ENCODE peak calls at places on chromosomes 6 and 20, in four cellular contexts. One of them, this sample, is unnamed.

GRCh38 chr20:42340358-42340757 is 722.2 kb upstream of the CHD6 start:
- DNase-seq in glutamatergic neuron: no peak
- DNase-seq in adrenal gland: no peak
- DNase-seq in epithelial cell of esophagus: no peak
- DNase-seq in this sample: no peak

GRCh38 chr6:38310061-38310460 is 329.7 kb downstream of the BTBD9 start:
- DNase-seq in glutamatergic neuron: no peak
- DNase-seq in adrenal gland: no peak
- DNase-seq in epithelial cell of esophagus: no peak
- DNase-seq in this sample: no peak

GRCh38 chr20:58174708-58175287 is 53.7 kb downstream of the ANKRD60 start:
- DNase-seq in glutamatergic neuron: no peak
- DNase-seq in adrenal gland: peak
- DNase-seq in epithelial cell of esophagus: no peak
- DNase-seq in this sample: no peak

GRCh38 chr20:59666586-59666985 is 62.2 kb downstream of the PHACTR3 start:
- DNase-seq in glutamatergic neuron: no peak
- DNase-seq in adrenal gland: no peak
- DNase-seq in epithelial cell of esophagus: no peak
- DNase-seq in this sample: no peak

GRCh38 chr20:58868795-58869194 is 16.3 kb downstream of the GNAS start:
- DNase-seq in glutamatergic neuron: peak
- DNase-seq in adrenal gland: no peak
- DNase-seq in epithelial cell of esophagus: peak
- DNase-seq in this sample: no peak

GRCh38 chr6:106444777-106445507 is 84.4 kb downstream of the CRYBG1 start:
- DNase-seq in glutamatergic neuron: no peak
- DNase-seq in adrenal gland: no peak
- DNase-seq in epithelial cell of esophagus: peak
- DNase-seq in this sample: peak

GRCh38 chr20:1810926-1811620 is 84.1 kb upstream of the SIRPA start:
- DNase-seq in glutamatergic neuron: no peak
- DNase-seq in adrenal gland: peak
- DNase-seq in epithelial cell of esophagus: no peak
- DNase-seq in this sample: no peak

GRCh38 chr20:46566125-46566524 is 15.7 kb upstream of the OCSTAMP start:
- DNase-seq in glutamatergic neuron: no peak
- DNase-seq in adrenal gland: no peak
- DNase-seq in epithelial cell of esophagus: no peak
- DNase-seq in this sample: no peak

GRCh38 chr20:32112862-32113261 is 3.3 kb downstream of the TM9SF4 start:
- DNase-seq in glutamatergic neuron: no peak
- DNase-seq in adrenal gland: peak
- DNase-seq in epithelial cell of esophagus: peak
- DNase-seq in this sample: no peak

DNA sequence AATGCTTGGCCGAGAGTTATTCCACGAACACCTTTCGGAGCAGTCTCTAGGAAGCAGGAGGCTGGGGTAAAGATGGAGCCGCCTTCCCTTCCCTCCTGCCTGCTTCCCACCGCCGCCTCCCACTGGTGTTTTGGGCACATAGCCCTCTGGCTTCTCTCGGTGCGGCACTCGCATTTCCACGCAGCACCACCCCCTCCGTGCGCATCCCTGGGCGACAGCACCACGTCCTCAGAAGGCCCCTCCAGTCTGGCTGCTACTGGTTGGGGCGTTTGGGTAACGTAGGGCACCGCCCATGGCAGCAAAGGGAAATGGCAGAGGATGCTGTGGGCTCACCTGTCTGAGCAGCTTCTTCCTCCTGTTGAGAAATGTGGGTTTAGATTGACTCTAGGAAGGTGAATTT is 2.4 kb downstream of the COL20A1 start:
- DNase-seq in glutamatergic neuron: no peak
- DNase-seq in adrenal gland: no peak
- DNase-seq in epithelial cell of esophagus: no peak
- DNase-seq in this sample: no peak
- TF ChIP-seq CTCF in glutamatergic neuron: no peak
- TF ChIP-seq CTCF in adrenal gland: no peak
- TF ChIP-seq CTCF in epithelial cell of esophagus: no peak
- TF ChIP-seq CTCF in this sample: no peak

GRCh38 chr6:156686429-156686939 is 90.7 kb upstream of the ARID1B start:
- DNase-seq in glutamatergic neuron: peak
- DNase-seq in adrenal gland: no peak
- DNase-seq in epithelial cell of esophagus: peak
- DNase-seq in this sample: no peak
- TF ChIP-seq CTCF in glutamatergic neuron: peak
- TF ChIP-seq CTCF in adrenal gland: peak
- TF ChIP-seq CTCF in epithelial cell of esophagus: peak
- TF ChIP-seq CTCF in this sample: peak

GRCh38 chr6:73802366-73802765 is 106.4 kb downstream of the CD109 start:
- DNase-seq in glutamatergic neuron: no peak
- DNase-seq in adrenal gland: no peak
- DNase-seq in epithelial cell of esophagus: no peak
- DNase-seq in this sample: no peak

GRCh38 chr6:73798592-73798991 is 102.6 kb downstream of the CD109 start:
- DNase-seq in glutamatergic neuron: no peak
- DNase-seq in adrenal gland: peak
- DNase-seq in epithelial cell of esophagus: peak
- DNase-seq in this sample: peak

GRCh38 chr6:73800997-73801396 is 105.0 kb downstream of the CD109 start:
- DNase-seq in glutamatergic neuron: no peak
- DNase-seq in adrenal gland: peak
- DNase-seq in epithelial cell of esophagus: no peak
- DNase-seq in this sample: no peak

GRCh38 chr6:73801652-73802268 is 105.8 kb downstream of the CD109 start:
- DNase-seq in glutamatergic neuron: no peak
- DNase-seq in adrenal gland: no peak
- DNase-seq in epithelial cell of esophagus: no peak
- DNase-seq in this sample: no peak

DNA sequence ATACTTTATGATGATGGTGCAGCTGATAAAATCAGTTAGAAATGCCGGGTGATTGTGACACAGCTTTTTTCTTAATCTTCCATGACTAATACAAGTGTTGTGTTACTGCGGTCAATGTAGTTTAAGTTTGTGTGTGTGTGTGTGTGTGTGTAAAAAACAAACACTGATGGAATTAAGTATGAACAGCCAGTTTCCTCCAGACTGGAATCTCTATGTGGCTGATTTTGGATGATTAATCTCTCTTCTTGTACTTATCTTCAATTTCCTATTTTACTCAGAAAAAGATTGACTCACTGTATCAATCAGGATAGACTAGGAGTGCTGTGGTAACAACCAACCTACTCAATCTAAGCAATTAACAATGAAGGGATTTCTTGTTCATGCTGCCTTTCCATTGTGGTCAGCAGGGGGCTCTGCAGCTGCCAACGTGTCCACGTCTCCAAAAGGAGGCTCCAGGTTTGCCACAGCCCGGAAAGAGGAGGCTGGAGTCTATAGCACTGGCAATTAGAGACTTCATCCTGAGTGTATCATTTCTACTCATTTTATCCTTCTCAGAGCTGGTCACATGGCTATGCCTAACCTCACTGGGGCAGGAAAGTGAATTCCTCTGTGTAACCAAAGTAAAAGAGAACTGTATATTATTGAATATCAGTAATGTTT is 107.7 kb downstream of the CD109 start:
- DNase-seq in glutamatergic neuron: peak
- DNase-seq in adrenal gland: peak
- DNase-seq in epithelial cell of esophagus: peak
- DNase-seq in this sample: no peak
- TF ChIP-seq CTCF in glutamatergic neuron: peak
- TF ChIP-seq CTCF in adrenal gland: peak
- TF ChIP-seq CTCF in epithelial cell of esophagus: peak
- TF ChIP-seq CTCF in this sample: peak

GRCh38 chr6:158507174-158507573 is 52.7 kb upstream of the TMEM181 start:
- DNase-seq in glutamatergic neuron: no peak
- DNase-seq in adrenal gland: no peak
- DNase-seq in epithelial cell of esophagus: no peak
- DNase-seq in this sample: no peak

GRCh38 chr6:158503846-158504245 is 56.0 kb upstream of the TMEM181 start:
- DNase-seq in glutamatergic neuron: no peak
- DNase-seq in adrenal gland: no peak
- DNase-seq in epithelial cell of esophagus: no peak
- DNase-seq in this sample: no peak

GRCh38 chr6:158505194-158505593 is 54.7 kb upstream of the TMEM181 start:
- DNase-seq in glutamatergic neuron: no peak
- DNase-seq in adrenal gland: no peak
- DNase-seq in epithelial cell of esophagus: no peak
- DNase-seq in this sample: no peak

GRCh38 chr6:158508450-158508849 is 51.4 kb upstream of the TMEM181 start:
- DNase-seq in glutamatergic neuron: no peak
- DNase-seq in adrenal gland: no peak
- DNase-seq in epithelial cell of esophagus: no peak
- DNase-seq in this sample: no peak

GRCh38 chr6:158506577-158506976 is 53.3 kb upstream of the TMEM181 start:
- DNase-seq in glutamatergic neuron: peak
- DNase-seq in adrenal gland: no peak
- DNase-seq in epithelial cell of esophagus: no peak
- DNase-seq in this sample: no peak
- TF ChIP-seq CTCF in glutamatergic neuron: peak
- TF ChIP-seq CTCF in adrenal gland: no peak
- TF ChIP-seq CTCF in epithelial cell of esophagus: peak
- TF ChIP-seq CTCF in this sample: no peak

GRCh38 chr20:61724376-61724775 is 341.3 kb downstream of the TAF4 start:
- DNase-seq in glutamatergic neuron: no peak
- DNase-seq in adrenal gland: no peak
- DNase-seq in epithelial cell of esophagus: no peak
- DNase-seq in this sample: no peak
- TF ChIP-seq CTCF in glutamatergic neuron: peak
- TF ChIP-seq CTCF in adrenal gland: no peak
- TF ChIP-seq CTCF in epithelial cell of esophagus: no peak
- TF ChIP-seq CTCF in this sample: no peak

GRCh38 chr6:14316911-14317535 is 199.5 kb downstream of the CD83 start:
- DNase-seq in glutamatergic neuron: peak
- DNase-seq in adrenal gland: no peak
- DNase-seq in epithelial cell of esophagus: no peak
- DNase-seq in this sample: peak
- TF ChIP-seq CTCF in glutamatergic neuron: no peak
- TF ChIP-seq CTCF in adrenal gland: no peak
- TF ChIP-seq CTCF in epithelial cell of esophagus: no peak
- TF ChIP-seq CTCF in this sample: peak

This sample was measured in GM10248.